ENCODE peak calls at places on chromosomes 11 and 22, in seven cellular contexts. J is natural killer cell; F is right cardiac atrium; U is activated T-helper 17 cell treated with anti-CD3 and anti-CD28 coated beads, Interleukin-2, amount 50 U/mL, for 72 hours; V is activated CD8-positive, alpha-beta memory T cell treated with anti-CD3 and anti-CD28 coated beads, Interleukin-2, amount 10 ng/mL, durations not matched to agents 7 days and 5 days; X is effector memory CD8-positive, alpha-beta T cell; P is left ventricle myocardium superior. D is an unnamed sample.

GRCh38 chr11:96960926-96961325 is 571.1 kb downstream of the JRKL start:
- ATAC-seq in X (no peak), U (no peak), F (no peak), J (no peak), V (no peak), P (no peak), D (no peak)

GRCh38 chr11:18540207-18541009 is 13.7 kb upstream of the TSG101 start:
- ATAC-seq in U (peak), V (peak), F (no peak), X (peak), J (peak), P (no peak), D (no peak)

GRCh38 chr11:3669742-3670183 is 1.4 kb downstream of the CHRNA10 start:
- ATAC-seq in U (no peak), V (no peak), J (no peak), F (peak), X (no peak), P (peak), D (no peak)

GRCh38 chr11:17734986-17735822 is 623 bp downstream of the KCNC1 start:
- ATAC-seq in U (no peak), J (peak), F (peak), V (peak), X (peak), P (peak), D (peak)

GRCh38 chr22:38313384-38313955 is 3.8 kb downstream of the CSNK1E start:
- ATAC-seq in F (peak), J (no peak), P (peak), U (peak), V (no peak), X (no peak), D (peak)

GRCh38 chr22:45844949-45845613 is 131.9 kb downstream of the WNT7B start:
- ATAC-seq in V (no peak), X (no peak), U (no peak), F (no peak), J (no peak), P (no peak), D (no peak)

GRCh38 chr22:44497218-44497903 is 672 bp downstream of the RTL6 start:
- ATAC-seq in U (no peak), V (no peak), F (peak), P (peak), J (no peak), X (no peak), D (peak)

GRCh38 chr11:120565436-120566155 is 54.0 kb downstream of the GRIK4 start:
- ATAC-seq in P (no peak), U (peak), X (no peak), F (no peak), J (peak), V (no peak), D (no peak)

GRCh38 chr22:50444663-50445062 is 30.2 kb downstream of the SBF1 start:
- ATAC-seq in V (no peak), F (no peak), X (no peak), J (peak), U (no peak), P (no peak), D (peak)

GRCh38 chr11:28965824-28966223 is 857.6 kb downstream of the METTL15 start:
- ATAC-seq in F (no peak), U (no peak), V (no peak), J (no peak), X (no peak), P (no peak), D (no peak)

GRCh38 chr11:69637956-69638871 is 2.7 kb upstream of the CCND1 start:
- ATAC-seq in P (no peak), U (no peak), V (no peak), J (no peak), F (no peak), X (no peak), D (no peak)

GRCh38 chr22:44335903-44336803 is 23.4 kb upstream of the SHISAL1 start:
- ATAC-seq in J (no peak), F (no peak), V (peak), P (no peak), X (no peak), U (peak), D (no peak)

GRCh38 chr11:5317301-5317700 is 6.8 kb downstream of the OR51B2 start:
- ATAC-seq in X (no peak), U (no peak), V (no peak), J (no peak), P (no peak), F (no peak), D (no peak)

GRCh38 chr11:67266424-67267187 is at the start of gene GRK2:
- ATAC-seq in J (peak), F (no peak), P (peak), V (peak), U (peak), X (peak), D (peak)

GRCh38 chr11:85889676-85890579 is 34.7 kb downstream of the CCDC83 start:
- ATAC-seq in U (peak), P (peak), V (no peak), X (no peak), J (no peak), F (peak), D (no peak)